ENCODE peak calls at places on chromosome 16, in four cellular contexts. O is effector memory CD4-positive, alpha-beta T cell; T is CD4-positive, alpha-beta memory T cell; H is upper lobe of left lung. Z is an unnamed sample.
A peak's percentile ranks its signal among the peaks of the same experiment; 100 is the strongest.

GRCh38 chr16:78431701-78432100 is 332.2 kb downstream of the WWOX start:
- DNase-seq in O (no peak), T (no peak), H (no peak), Z (no peak)

GRCh38 chr16:7025616-7026190 is 306.9 kb upstream of the RBFOX1 start:
- DNase-seq in O (no peak), T (no peak), H (peak; percentile 55), Z (peak; percentile 60)

GRCh38 chr16:4052801-4053662 is 63.2 kb downstream of the ADCY9 start:
- DNase-seq in O (no peak), T (no peak), H (peak; percentile 85), Z (peak; percentile 62)

GRCh38 chr16:11391576-11391975 is 46.3 kb downstream of the RMI2 start:
- DNase-seq in O (no peak), T (no peak), H (peak; percentile 92), Z (no peak)

GRCh38 chr16:89300311-89300975 is 82.9 kb downstream of the ZNF778 start:
- DNase-seq in O (no peak), T (no peak), H (peak; percentile 61), Z (no peak)

GRCh38 chr16:50771366-50771765 is 29.5 kb downstream of the CYLD start:
- DNase-seq in O (no peak), T (no peak), H (no peak), Z (no peak)

GRCh38 chr16:20181386-20181785 is 107.7 kb upstream of the GPR139 start:
- DNase-seq in O (no peak), T (no peak), H (no peak), Z (no peak)

GRCh38 chr16:75238853-75239371 is 12.5 kb downstream of the BCAR1 start:
- DNase-seq in O (no peak), T (no peak), H (no peak), Z (no peak)

GRCh38 chr16:27787661-27788060 is 237.7 kb downstream of the KATNIP start:
- DNase-seq in O (no peak), T (no peak), H (no peak), Z (no peak)

GRCh38 chr16:425740-426114 is 278 bp downstream of the RAB11FIP3 start:
- DNase-seq in O (peak; percentile 32), T (no peak), H (no peak), Z (no peak)

GRCh38 chr16:89584768-89585549 is 9.4 kb downstream of the CPNE7 start:
- DNase-seq in O (no peak), T (no peak), H (no peak), Z (no peak)

GRCh38 chr16:76226011-76226410 is 51.2 kb upstream of the CNTNAP4 start:
- DNase-seq in O (no peak), T (no peak), H (no peak), Z (no peak)

GRCh38 chr16:78742501-78743283 is 643.2 kb downstream of the WWOX start:
- DNase-seq in O (peak; percentile 66), T (peak; percentile 76), H (peak; percentile 45), Z (no peak)

GRCh38 chr16:11133344-11133921 is 122.6 kb downstream of the SOCS1 start:
- DNase-seq in O (no peak), T (no peak), H (peak; percentile 89), Z (no peak)

GRCh38 chr16:66553223-66553622 is 847 bp downstream of the CKLF start:
- DNase-seq in O (peak; percentile 6), T (peak; percentile 9), H (peak; percentile 47), Z (no peak)

GRCh38 chr16:70428178-70428998 is 10.5 kb downstream of the ST3GAL2 start:
- DNase-seq in O (no peak), T (no peak), H (peak; percentile 96), Z (peak; percentile 79)

GRCh38 chr16:80924372-80924978 is 82.2 kb downstream of the CMC2 start:
- DNase-seq in O (no peak), T (no peak), H (peak; percentile 26), Z (peak; percentile 81)

GRCh38 chr16:18839555-18839954 is 38.2 kb upstream of the ARL6IP1 start:
- DNase-seq in O (no peak), T (no peak), H (peak; percentile 54), Z (no peak)

GRCh38 chr16:88993006-88993787 is 16.2 kb upstream of the CBFA2T3 start:
- DNase-seq in O (no peak), T (no peak), H (no peak), Z (no peak)

GRCh38 chr16:85104821-85105391 is 7.4 kb downstream of the CIBAR2 start:
- DNase-seq in O (peak; percentile 8), T (peak; percentile 27), H (peak; percentile 47), Z (no peak)

GRCh38 chr16:51763072-51763658 is 612.1 kb upstream of the SALL1 start:
- DNase-seq in O (no peak), T (no peak), H (no peak), Z (no peak)

GRCh38 chr16:26231647-26232046 is 539.9 kb downstream of the HS3ST4 start:
- DNase-seq in O (no peak), T (no peak), H (no peak), Z (no peak)

GRCh38 chr16:28932339-28933141 is 769 bp downstream of the CD19 start:
- DNase-seq in O (no peak), T (no peak), H (no peak), Z (no peak)

GRCh38 chr16:27377666-27378485 is 24.1 kb upstream of the IL21R start:
- DNase-seq in O (no peak), T (peak; percentile 21), H (no peak), Z (no peak)

GRCh38 chr16:17591655-17592405 is 121.1 kb upstream of the XYLT1 start:
- DNase-seq in O (peak; percentile 39), T (peak; percentile 43), H (no peak), Z (no peak)

GRCh38 chr16:72819345-72819744 is 228.6 kb downstream of the ZFHX3 start:
- DNase-seq in O (no peak), T (no peak), H (no peak), Z (no peak)

GRCh38 chr16:72203401-72203800 is 31.4 kb upstream of the PMFBP1 start:
- DNase-seq in O (no peak), T (no peak), H (peak; percentile 52), Z (no peak)

DNA sequence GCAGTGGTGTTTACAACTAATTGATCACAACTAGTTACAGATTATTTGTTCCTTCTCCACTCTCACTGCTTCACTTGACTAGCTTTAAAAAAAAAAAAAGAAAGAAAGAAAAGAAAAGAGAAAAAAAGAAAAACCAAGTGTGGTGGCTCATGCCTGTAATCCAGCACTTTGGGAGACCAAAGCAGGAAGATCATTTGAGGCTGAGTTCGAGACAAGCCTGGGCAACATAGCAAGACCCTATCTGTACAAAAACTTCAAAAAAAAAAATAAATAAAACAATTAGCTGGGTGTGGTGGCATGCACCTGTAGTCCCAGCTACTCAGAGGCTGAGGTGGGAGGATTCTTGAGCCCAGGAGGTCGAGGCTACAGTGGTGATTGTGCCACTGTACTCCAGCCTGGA is 4.2 kb downstream of the SNTB2 start:
- DNase-seq in O (no peak), T (no peak), H (no peak), Z (no peak)
- H3K4me1 ChIP-seq in O (peaks cover 21% of the 10 kb centered on the region), T (peaks cover 46% of the 10 kb centered on the region), H (peaks cover 53% of the 10 kb centered on the region), Z (peaks cover 23% of the 10 kb centered on the region)

DNA sequence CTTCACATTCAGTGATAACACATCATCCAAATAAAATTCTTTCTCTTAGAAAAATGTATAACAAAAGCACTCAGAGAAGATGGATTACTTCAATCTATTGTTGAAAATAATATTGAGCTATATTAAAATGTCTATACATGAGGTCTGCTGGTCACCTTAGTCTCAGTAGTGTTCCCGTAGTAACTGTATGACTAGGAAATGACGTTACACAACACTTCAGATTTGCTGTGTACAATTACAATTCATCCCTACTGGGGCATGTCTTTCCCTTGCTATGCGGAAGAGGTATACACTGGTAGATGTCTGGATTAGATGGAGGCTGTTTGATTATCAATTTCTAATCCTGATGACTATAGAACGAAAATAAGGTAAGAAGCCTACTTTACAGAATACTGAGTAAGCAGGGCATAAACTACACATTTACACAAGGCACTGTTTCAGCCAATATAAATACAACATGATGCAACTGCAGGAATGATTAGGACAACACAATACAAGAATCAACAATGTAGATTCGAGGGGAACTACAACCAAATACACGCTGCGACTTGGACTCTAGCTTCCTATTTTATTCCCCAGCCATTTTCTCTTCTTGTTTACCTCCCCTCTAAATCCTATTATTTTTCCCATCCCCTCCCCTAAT is 982.5 kb upstream of the CDH8 start:
- DNase-seq in O (no peak), T (no peak), H (no peak), Z (no peak)
- H3K27me3 ChIP-seq in O (no peaks in the 10 kb centered on the region), T (no peaks in the 10 kb centered on the region), H (no peaks in the 10 kb centered on the region), Z (no peaks in the 10 kb centered on the region)

GRCh38 chr16:15765116-15765515 is 91.7 kb downstream of the MYH11 start:
- DNase-seq in O (no peak), T (no peak), H (no peak), Z (no peak)
- H3K36me3 ChIP-seq in O (no peaks in the 10 kb centered on the region), T (no peaks in the 10 kb centered on the region), H (no peaks in the 10 kb centered on the region), Z (no peaks in the 10 kb centered on the region)

GRCh38 chr16:87953308-87954208 is 2.3 kb downstream of the BANP start:
- DNase-seq in O (no peak), T (no peak), H (no peak), Z (no peak)
- H3K4me1 ChIP-seq in O (peaks cover 43% of the 10 kb centered on the region), T (peaks cover 63% of the 10 kb centered on the region), H (peaks cover 58% of the 10 kb centered on the region), Z (peaks cover 12% of the 10 kb centered on the region)

DNA sequence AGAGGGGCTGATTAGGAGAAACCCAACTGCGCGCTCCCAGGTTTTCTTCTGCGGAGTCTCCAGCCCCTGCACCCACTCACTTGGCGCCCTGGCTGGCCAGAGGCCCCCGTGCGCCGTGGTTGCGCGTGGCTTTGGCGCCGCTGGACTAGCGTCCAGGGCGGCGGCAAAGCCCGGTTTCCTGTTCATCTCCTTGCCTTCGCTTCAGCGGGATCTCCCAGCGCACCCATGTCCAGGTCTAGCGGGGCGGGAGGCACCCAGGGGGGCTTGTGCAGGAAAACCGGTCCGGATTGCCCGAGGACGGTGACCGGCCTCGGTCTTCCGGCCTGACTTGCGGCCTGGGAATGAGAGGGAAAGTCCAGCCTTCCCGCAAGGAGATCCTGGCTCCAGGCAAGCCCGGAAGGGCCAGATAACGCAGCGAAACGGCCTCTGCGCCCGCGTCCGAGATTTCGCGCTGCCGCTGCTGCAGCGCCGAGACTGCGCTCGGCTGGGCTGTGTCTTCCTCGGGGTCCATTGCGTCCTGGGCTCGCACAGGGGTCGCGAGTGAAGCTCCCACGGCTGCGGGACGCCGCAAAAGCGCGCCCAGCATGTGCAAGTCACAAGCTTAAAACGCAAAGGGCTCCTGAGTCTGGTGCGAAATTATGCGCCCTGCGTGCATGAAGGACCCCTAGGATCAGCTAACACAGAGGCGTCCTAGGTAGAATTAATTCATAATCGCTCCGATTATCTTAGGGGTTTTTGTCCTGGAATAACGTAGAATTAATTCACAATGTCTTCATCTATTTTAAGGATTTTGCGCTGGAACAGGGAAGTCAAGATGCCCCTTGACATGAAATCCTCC is 5.7 kb downstream of the FOXF1 start:
- DNase-seq in O (no peak), T (no peak), H (no peak), Z (no peak)
- H3K27me3 ChIP-seq in O (peaks cover 53% of the 10 kb centered on the region), T (peaks cover 4% of the 10 kb centered on the region), H (peaks cover 22% of the 10 kb centered on the region), Z (peaks cover 59% of the 10 kb centered on the region)

GRCh38 chr16:86533076-86533475 is 22.0 kb downstream of the MTHFSD start:
- DNase-seq in O (no peak), T (no peak), H (no peak), Z (no peak)
- H3K36me3 ChIP-seq in O (peaks cover 14% of the 10 kb centered on the region), T (peaks cover 7% of the 10 kb centered on the region), H (peaks cover 28% of the 10 kb centered on the region), Z (peaks cover 4% of the 10 kb centered on the region)

DNA sequence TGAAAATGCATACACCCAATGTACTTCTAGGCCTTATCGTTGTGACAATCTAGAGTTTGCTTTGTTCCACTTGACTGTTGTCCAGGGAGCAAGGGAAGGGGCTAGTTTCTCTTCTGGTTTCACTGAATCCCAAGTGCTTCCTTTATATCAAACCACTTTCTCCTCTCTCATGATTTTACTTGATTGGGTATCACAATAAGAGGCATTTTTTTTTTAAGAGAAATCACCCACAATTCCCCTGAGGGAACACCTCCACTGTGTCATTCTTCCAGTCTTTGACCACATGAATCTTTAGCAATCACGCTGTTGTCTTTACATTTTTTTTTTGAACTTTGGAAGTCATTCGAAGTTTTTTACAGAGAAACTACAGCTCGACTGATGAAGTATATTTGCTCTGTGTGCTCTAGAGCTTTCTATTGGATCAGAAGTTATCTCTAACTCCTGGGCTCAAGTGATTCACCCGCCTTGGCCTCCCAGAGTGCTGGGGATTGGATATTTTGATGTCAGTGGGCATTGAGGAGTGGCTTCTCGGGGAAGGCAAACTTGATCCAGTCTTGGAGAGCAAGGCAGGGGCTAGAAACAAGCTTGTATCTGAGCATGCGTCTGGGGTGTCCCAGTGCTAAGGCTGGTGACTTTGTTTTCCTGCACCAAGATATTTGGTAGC is 3.0 kb downstream of the CDH1 start:
- DNase-seq in O (no peak), T (no peak), H (no peak), Z (no peak)
- H3K4me1 ChIP-seq in O (peaks cover 13% of the 10 kb centered on the region), T (no peaks in the 10 kb centered on the region), H (peaks cover 51% of the 10 kb centered on the region), Z (peaks cover 4% of the 10 kb centered on the region)